ENCODE peak calls at places on chromosomes 2 and 18, in four cellular contexts. O, Z, R and C are unnamed samples.

GRCh38 chr2:220533485-220533884 is 906.1 kb downstream of the SLC4A3 start:
- DNase-seq in O (peak), Z (no peak), R (peak), C (no peak)

GRCh38 chr2:23324281-23324680 is 60.7 kb upstream of the KLHL29 start:
- DNase-seq in O (no peak), Z (no peak), R (no peak), C (no peak)

GRCh38 chr2:174830561-174830960 is 66.3 kb upstream of the CHRNA1 start:
- DNase-seq in O (no peak), Z (no peak), R (no peak), C (no peak)

GRCh38 chr18:42185486-42185885 is 230.5 kb downstream of the PIK3C3 start:
- DNase-seq in O (no peak), Z (no peak), R (no peak), C (no peak)

GRCh38 chr2:170813611-170814550 is 2.8 kb upstream of the GAD1 start:
- DNase-seq in O (peak), Z (peak), R (peak), C (no peak)

GRCh38 chr2:39479696-39480095 is 42.6 kb upstream of the MAP4K3 start:
- DNase-seq in O (no peak), Z (no peak), R (peak), C (no peak)

GRCh38 chr18:8050616-8051314 is 483.6 kb downstream of the PTPRM start:
- DNase-seq in O (no peak), Z (no peak), R (no peak), C (no peak)

GRCh38 chr2:224011837-224012236 is 27.2 kb downstream of the SERPINE2 start:
- DNase-seq in O (no peak), Z (no peak), R (no peak), C (no peak)

GRCh38 chr18:13984080-13984479 is 68.7 kb upstream of the MC2R start:
- DNase-seq in O (no peak), Z (no peak), R (no peak), C (no peak)

GRCh38 chr2:200752332-200752731 is 59.4 kb upstream of the BZW1 start:
- DNase-seq in O (no peak), Z (no peak), R (no peak), C (no peak)

GRCh38 chr18:54612237-54612636 is 21.2 kb downstream of the DYNAP start:
- DNase-seq in O (no peak), Z (no peak), R (no peak), C (no peak)

GRCh38 chr18:45291616-45292612 is 323.4 kb upstream of the SLC14A2 start:
- DNase-seq in O (peak), Z (no peak), R (peak), C (no peak)

GRCh38 chr2:83516503-83516902 is 942.6 kb downstream of the SUCLG1 start:
- DNase-seq in O (no peak), Z (no peak), R (no peak), C (no peak)

GRCh38 chr2:63189026-63189425 is 138.4 kb downstream of the OTX1 start:
- DNase-seq in O (peak), Z (no peak), R (peak), C (no peak)